ENCODE peak calls at places on chromosomes 2 and 18, in five cellular contexts. T, N, I, P and Y are unnamed samples.

GRCh38 chr2:238190445-238190844 is 13.1 kb downstream of the ILKAP start:
- ATAC-seq in T (no peak), N (no peak), I (no peak), P (no peak), Y (no peak)

GRCh38 chr2:200421270-200421669 is 88.6 kb downstream of the KCTD18 start:
- ATAC-seq in T (no peak), N (no peak), I (no peak), P (no peak), Y (no peak)

GRCh38 chr18:36284268-36284667 is 13.2 kb upstream of the FHOD3 start:
- ATAC-seq in T (no peak), N (peak; percentile 42), I (peak; percentile 20), P (peak; percentile 35), Y (no peak)

GRCh38 chr2:149000168-149000938 is 38.1 kb upstream of the LYPD6B start:
- ATAC-seq in T (no peak), N (no peak), I (no peak), P (no peak), Y (no peak)

GRCh38 chr2:48114256-48114655 is 208.0 kb upstream of the FBXO11 start:
- ATAC-seq in T (peak; percentile 71), N (no peak), I (no peak), P (peak; percentile 45), Y (no peak)

GRCh38 chr2:45928946-45929345 is 277.5 kb downstream of the PRKCE start:
- ATAC-seq in T (no peak), N (no peak), I (no peak), P (no peak), Y (no peak)

GRCh38 chr2:101981484-101981883 is 10.3 kb upstream of the IL1R2 start:
- ATAC-seq in T (no peak), N (no peak), I (no peak), P (no peak), Y (no peak)

GRCh38 chr18:42459873-42460272 is 504.8 kb downstream of the PIK3C3 start:
- ATAC-seq in T (no peak), N (no peak), I (no peak), P (no peak), Y (no peak)

GRCh38 chr2:220192994-220193753 is 565.7 kb downstream of the SLC4A3 start:
- ATAC-seq in T (no peak), N (no peak), I (peak; percentile 58), P (no peak), Y (no peak)

GRCh38 chr2:136162438-136162837 is 44.5 kb upstream of the CXCR4 start:
- ATAC-seq in T (peak; percentile 23), N (no peak), I (no peak), P (peak; percentile 85), Y (no peak)

GRCh38 chr18:74918276-74918675 is 290.7 kb downstream of the PTGR3 start:
- ATAC-seq in T (no peak), N (no peak), I (no peak), P (no peak), Y (no peak)

GRCh38 chr2:24886640-24887324 is 33.3 kb downstream of the ADCY3 start:
- ATAC-seq in T (peak; percentile 65), N (no peak), I (no peak), P (no peak), Y (no peak)

GRCh38 chr2:27211241-27211942 is 449 bp upstream of the ATRAID start:
- ATAC-seq in T (peak; percentile 2), N (peak; percentile 51), I (peak; percentile 81), P (peak; percentile 17), Y (peak; percentile 4)

GRCh38 chr2:7725132-7725849 is 808.1 kb downstream of the RNF144A start:
- ATAC-seq in T (peak; percentile 51), N (no peak), I (no peak), P (no peak), Y (no peak)

GRCh38 chr2:227460079-227460485 is 11.9 kb upstream of the AGFG1 start:
- ATAC-seq in T (peak; percentile 67), N (no peak), I (no peak), P (peak; percentile 80), Y (no peak)

GRCh38 chr2:144713410-144713809 is 193.5 kb upstream of the ZEB2 start:
- ATAC-seq in T (no peak), N (no peak), I (no peak), P (no peak), Y (no peak)

GRCh38 chr2:74806355-74806839 is 27.5 kb upstream of the HK2 start:
- ATAC-seq in T (no peak), N (no peak), I (no peak), P (no peak), Y (no peak)

GRCh38 chr2:101803945-101804696 is 106.6 kb downstream of the MAP4K4 start:
- ATAC-seq in T (no peak), N (no peak), I (no peak), P (no peak), Y (no peak)

GRCh38 chr2:24908316-24908937 is 11.6 kb downstream of the ADCY3 start:
- ATAC-seq in T (no peak), N (no peak), I (no peak), P (no peak), Y (no peak)

GRCh38 chr2:232574674-232575403 is 24.4 kb downstream of the EIF4E2 start:
- ATAC-seq in T (no peak), N (no peak), I (no peak), P (no peak), Y (no peak)

GRCh38 chr2:224085246-224085645 is 46.2 kb upstream of the SERPINE2 start:
- ATAC-seq in T (no peak), N (no peak), I (peak; percentile 68), P (no peak), Y (no peak)

GRCh38 chr2:217943379-217944321 is 59.1 kb downstream of the TNS1 start:
- ATAC-seq in T (peak; percentile 69), N (peak; percentile 79), I (peak; percentile 98), P (peak; percentile 99), Y (peak; percentile 91)

GRCh38 chr18:35458677-35459441 is 38.9 kb downstream of the INO80C start:
- ATAC-seq in T (peak; percentile 91), N (peak; percentile 94), I (peak; percentile 89), P (peak; percentile 95), Y (peak; percentile 73)

GRCh38 chr2:20521682-20522189 is 74.9 kb downstream of the RHOB start:
- ATAC-seq in T (no peak), N (no peak), I (no peak), P (no peak), Y (no peak)

GRCh38 chr18:37985126-37985525 is 419.5 kb upstream of the CELF4 start:
- ATAC-seq in T (no peak), N (no peak), I (no peak), P (no peak), Y (no peak)

DNA sequence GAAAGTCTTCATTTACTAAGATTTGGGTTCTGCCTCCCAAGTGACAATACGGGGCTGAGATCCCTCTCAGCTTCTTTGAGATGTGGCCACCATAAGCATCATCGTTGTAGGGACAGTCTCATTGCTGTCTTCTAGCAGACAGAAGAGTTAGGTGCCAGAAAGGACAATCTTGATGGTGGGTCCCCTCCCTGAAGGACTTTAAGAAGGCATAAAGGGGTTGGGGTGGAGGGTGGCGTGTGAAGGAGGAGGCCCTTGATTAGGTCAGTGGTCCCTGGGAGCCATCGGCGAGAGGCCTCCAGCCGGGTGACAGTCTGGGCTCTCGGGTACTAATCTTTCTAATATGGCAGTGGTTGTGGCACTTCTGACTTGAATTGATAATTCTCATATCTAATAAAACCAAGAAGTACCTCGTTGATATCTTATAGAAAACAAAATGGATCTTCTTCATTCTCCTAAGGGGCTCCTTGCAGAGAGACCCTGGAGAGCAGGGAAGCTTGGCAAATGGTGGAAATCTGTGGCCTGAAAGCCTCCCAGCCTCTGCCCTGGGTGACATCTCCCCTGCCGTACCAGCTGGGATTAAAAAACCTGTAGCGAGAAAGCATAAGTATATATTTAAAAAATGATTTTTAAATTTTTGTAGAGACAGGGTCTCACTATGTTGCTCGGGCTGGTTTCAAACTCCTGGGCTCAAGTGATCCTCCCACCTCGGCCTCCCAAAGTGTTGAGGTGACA is 7.2 kb upstream of the PSMD1 start:
- ATAC-seq in T (no peak), N (no peak), I (no peak), P (no peak), Y (no peak)
- TF ChIP-seq POLR2AphosphoS5 in T (no peak), N (no peak), I (no peak), P (no peak), Y (no peak)

GRCh38 chr2:33134086-33134763 is 187.5 kb downstream of the LTBP1 start:
- ATAC-seq in T (no peak), N (peak; percentile 89), I (peak; percentile 88), P (peak; percentile 49), Y (peak; percentile 82)
- H3K4me3 ChIP-seq in T (no peak overlapping the region), N (peak overlapping the region; percentile 73), I (peak overlapping the region; percentile 21), P (no peak overlapping the region), Y (peak overlapping the region; percentile 57)

DNA sequence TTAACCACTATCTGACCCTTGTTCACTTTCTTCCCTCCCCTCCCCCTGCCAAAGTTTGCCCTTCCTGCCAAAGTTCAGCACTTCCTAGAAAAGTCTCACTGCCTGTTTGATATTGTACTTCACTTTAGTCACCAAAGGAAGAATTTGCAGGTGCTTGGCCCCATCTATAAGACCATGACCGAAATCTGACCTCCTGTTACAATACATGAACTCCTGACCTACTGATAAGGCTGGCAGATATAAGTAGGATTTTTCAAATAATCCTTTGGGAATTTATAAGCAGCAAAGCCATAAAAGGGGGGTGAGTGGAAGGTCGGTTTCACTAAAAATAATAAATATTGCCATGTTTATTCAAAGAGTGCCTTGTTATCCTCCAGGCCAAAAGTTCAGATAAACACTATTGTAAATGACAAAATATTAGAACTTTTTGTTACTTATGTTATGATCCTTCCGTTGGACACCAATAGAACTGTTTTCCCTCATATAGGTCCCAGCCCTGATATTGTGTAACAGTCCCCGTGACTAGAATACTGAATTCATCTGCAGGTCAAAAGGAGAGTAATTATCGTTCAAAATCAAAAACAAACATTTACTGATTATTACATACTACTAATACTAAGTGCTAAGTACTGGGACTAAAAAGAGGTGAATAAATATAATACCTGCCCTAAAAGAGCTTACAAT is 277.6 kb downstream of the EXOC6B start:
- ATAC-seq in T (no peak), N (no peak), I (peak; percentile 59), P (no peak), Y (no peak)
- TF ChIP-seq POLR2AphosphoS5 in T (no peak), N (no peak), I (no peak), P (no peak), Y (no peak)

DNA sequence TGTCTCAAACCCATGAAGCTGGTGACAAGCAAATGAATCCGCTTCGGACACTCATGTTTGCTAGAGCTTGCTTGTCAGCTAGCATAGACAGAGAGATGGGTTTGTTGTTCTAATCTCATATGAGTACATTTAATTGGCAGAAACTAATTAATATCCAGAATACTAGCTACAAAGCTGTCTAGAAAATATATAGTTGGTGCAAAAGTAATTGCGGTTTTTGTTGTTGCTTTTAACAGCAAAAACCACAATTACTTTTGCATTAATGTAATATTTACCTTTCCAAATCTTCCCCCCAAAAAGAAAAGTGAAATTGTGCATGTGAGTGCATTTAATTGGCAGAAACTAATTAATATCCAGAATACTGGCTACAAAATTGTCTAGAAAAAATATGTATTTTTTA is 1115.2 kb downstream of the TDRD15 start:
- ATAC-seq in T (no peak), N (no peak), I (no peak), P (no peak), Y (no peak)
- H3K4me3 ChIP-seq in T (no peak overlapping the region), N (no peak overlapping the region), I (no peak overlapping the region), P (no peak overlapping the region), Y (no peak overlapping the region)

GRCh38 chr18:28723506-28723905 is 546.6 kb upstream of the CDH2 start:
- ATAC-seq in T (peak; percentile 24), N (no peak), I (no peak), P (no peak), Y (no peak)
- TF ChIP-seq POLR2AphosphoS5 in T (no peak), N (no peak), I (no peak), P (no peak), Y (no peak)